ENCODE peak calls at places on chromosomes 11 and 22, in six cellular contexts. T is activated naive CD8-positive, alpha-beta T cell treated with anti-CD3 and anti-CD28 coated beads, Interleukin-2, amount 10 ng/mL, durations not matched to agents 7 days and 5 days; K is mucosa of descending colon; F is activated CD4-positive, alpha-beta T cell treated with anti-CD3 and anti-CD28 coated beads for 36 hours; Y is Panc1; D is gastrocnemius medialis. N is an unnamed sample.

GRCh38 chr11:10456519-10456918 is 1.5 kb downstream of the AMPD3 start:
- ATAC-seq in K (no peak), Y (no peak), T (no peak), F (no peak), D (no peak), N (no peak)

GRCh38 chr11:108025387-108026080 is 16.8 kb downstream of the CUL5 start:
- ATAC-seq in T (no peak), D (no peak), K (no peak), Y (no peak), F (peak), N (no peak)

GRCh38 chr11:126083829-126084607 is 21.4 kb upstream of the CDON start:
- ATAC-seq in K (peak), F (peak), Y (no peak), D (no peak), T (peak), N (no peak)

GRCh38 chr11:103794262-103794661 is 242.2 kb upstream of the DDI1 start:
- ATAC-seq in T (no peak), D (no peak), Y (no peak), F (no peak), K (no peak), N (peak)

GRCh38 chr11:3037041-3037944 is 19.9 kb downstream of the CARS1 start:
- ATAC-seq in K (peak), T (peak), Y (peak), D (no peak), F (peak), N (peak)

GRCh38 chr22:35376728-35377472 is 4.0 kb upstream of the HMOX1 start:
- ATAC-seq in Y (no peak), F (peak), K (peak), D (peak), T (no peak), N (peak)

GRCh38 chr22:49748514-49748913 is 79.2 kb downstream of the BRD1 start:
- ATAC-seq in K (no peak), F (no peak), D (no peak), T (no peak), Y (no peak), N (no peak)

GRCh38 chr11:57387284-57388030 is 3.0 kb downstream of the PRG2 start:
- ATAC-seq in F (no peak), K (no peak), T (no peak), D (peak), Y (no peak), N (no peak)

GRCh38 chr11:128714121-128714520 is 20.2 kb downstream of the FLI1 start:
- ATAC-seq in Y (no peak), D (no peak), T (no peak), K (no peak), F (no peak), N (no peak)

GRCh38 chr11:127609025-127609788 is 608.6 kb upstream of the KIRREL3 start:
- ATAC-seq in F (no peak), K (peak), Y (no peak), D (no peak), T (no peak), N (no peak)

GRCh38 chr11:6217722-6218121 is 12.4 kb downstream of the C11orf42 start:
- ATAC-seq in K (no peak), F (no peak), T (no peak), D (no peak), Y (no peak), N (no peak)

GRCh38 chr22:23504522-23504921 is 75.6 kb downstream of the IGLL1 start:
- ATAC-seq in D (no peak), T (no peak), F (no peak), Y (no peak), K (no peak), N (no peak)

GRCh38 chr22:40486962-40487602 is 116.7 kb downstream of the SGSM3 start:
- ATAC-seq in T (peak), D (no peak), Y (no peak), K (no peak), F (peak), N (no peak)

GRCh38 chr11:488579-488978 is 18.5 kb downstream of the RNH1 start:
- ATAC-seq in D (no peak), K (no peak), F (no peak), Y (no peak), T (no peak), N (no peak)

N was measured in gastroesophageal sphincter.